ENCODE peak calls at places on chromosome 7, in nine cellular contexts. Y is NCI-H1105; F is stimulated activated CD8-positive, alpha-beta memory T cell treated with anti-CD3 and anti-CD28 coated beads, Interleukin-7, amount 100 ng/mL, for 48 hours; U is transverse colon; J is astrocyte of the spinal cord; O is AG10803; L is C1 segment of cervical spinal cord; X is AG09319; G is HEK293T. A is an unnamed sample.

GRCh38 chr7:84058311-84059076 is 136.1 kb downstream of the SEMA3A start:
- DNase-seq in Y (no peak), F (no peak), U (no peak), J (peak), O (no peak), L (no peak), X (no peak), G (no peak), A (no peak)

GRCh38 chr7:44489955-44490350 is 505 bp downstream of the NUDCD3 start:
- DNase-seq in Y (no peak), F (peak), U (peak), J (peak), O (peak), L (no peak), X (no peak), G (no peak), A (peak)

GRCh38 chr7:106178593-106179134 is 66.6 kb upstream of the SYPL1 start:
- DNase-seq in Y (no peak), F (no peak), U (no peak), J (peak), O (peak), L (no peak), X (no peak), G (no peak), A (no peak)

GRCh38 chr7:69076566-69076965 is 521.7 kb upstream of the AUTS2 start:
- DNase-seq in Y (no peak), F (no peak), U (no peak), J (no peak), O (no peak), L (no peak), X (no peak), G (no peak), A (no peak)

GRCh38 chr7:70828366-70828765 is 303.6 kb upstream of the GALNT17 start:
- DNase-seq in Y (no peak), F (no peak), U (no peak), J (no peak), O (no peak), L (no peak), X (no peak), G (no peak), A (no peak)

GRCh38 chr7:35365523-35365922 is 111.6 kb upstream of the TBX20 start:
- DNase-seq in Y (no peak), F (no peak), U (no peak), J (no peak), O (no peak), L (no peak), X (no peak), G (no peak), A (no peak)

GRCh38 chr7:121178452-121178851 is 150.3 kb upstream of the WNT16 start:
- DNase-seq in Y (no peak), F (no peak), U (no peak), J (no peak), O (no peak), L (no peak), X (no peak), G (no peak), A (no peak)

GRCh38 chr7:30705596-30705995 is 23.3 kb upstream of the CRHR2 start:
- DNase-seq in Y (no peak), F (no peak), U (no peak), J (no peak), O (no peak), L (no peak), X (no peak), G (no peak), A (no peak)

GRCh38 chr7:121076350-121077164 is 88.0 kb downstream of the CPED1 start:
- DNase-seq in Y (no peak), F (no peak), U (no peak), J (peak), O (peak), L (no peak), X (no peak), G (no peak), A (no peak)

GRCh38 chr7:47378728-47379395 is 203.0 kb downstream of the TNS3 start:
- DNase-seq in Y (no peak), F (no peak), U (peak), J (no peak), O (no peak), L (no peak), X (no peak), G (no peak), A (no peak)

GRCh38 chr7:47357398-47357797 is 224.5 kb downstream of the TNS3 start:
- DNase-seq in Y (no peak), F (no peak), U (peak), J (no peak), O (no peak), L (no peak), X (no peak), G (no peak), A (no peak)

GRCh38 chr7:1360521-1360971 is 98.7 kb downstream of the MICALL2 start:
- DNase-seq in Y (no peak), F (no peak), U (no peak), J (no peak), O (no peak), L (no peak), X (no peak), G (no peak), A (no peak)

GRCh38 chr7:120990468-120991118 is 2.1 kb downstream of the CPED1 start:
- DNase-seq in Y (no peak), F (no peak), U (no peak), J (peak), O (no peak), L (no peak), X (no peak), G (no peak), A (no peak)

GRCh38 chr7:95688931-95689453 is 83.4 kb upstream of the DYNC1I1 start:
- DNase-seq in Y (no peak), F (no peak), U (no peak), J (peak), O (no peak), L (no peak), X (no peak), G (no peak), A (no peak)

GRCh38 chr7:28300488-28300887 is 111.8 kb upstream of the CREB5 start:
- DNase-seq in Y (no peak), F (no peak), U (no peak), J (no peak), O (no peak), L (no peak), X (no peak), G (no peak), A (no peak)

GRCh38 chr7:23336799-23337283 is 37.7 kb downstream of the MALSU1 start:
- DNase-seq in Y (no peak), F (no peak), U (no peak), J (no peak), O (no peak), L (no peak), X (no peak), G (no peak), A (no peak)

GRCh38 chr7:36986429-36987362 is 262.4 kb upstream of the AOAH start:
- DNase-seq in Y (peak), F (peak), U (peak), J (peak), O (peak), L (peak), X (peak), G (peak), A (peak)

GRCh38 chr7:95690367-95690947 is 81.9 kb upstream of the DYNC1I1 start:
- DNase-seq in Y (peak), F (no peak), U (no peak), J (peak), O (peak), L (no peak), X (no peak), G (peak), A (no peak)

GRCh38 chr7:117248810-117249209 is 74.0 kb downstream of the WNT2 start:
- DNase-seq in Y (no peak), F (no peak), U (no peak), J (no peak), O (peak), L (no peak), X (no peak), G (no peak), A (no peak)

GRCh38 chr7:28329616-28330373 is 82.5 kb upstream of the CREB5 start:
- DNase-seq in Y (no peak), F (no peak), U (peak), J (no peak), O (peak), L (no peak), X (no peak), G (no peak), A (peak)

GRCh38 chr7:2248984-2249694 is 7.1 kb downstream of the NUDT1 start:
- DNase-seq in Y (no peak), F (no peak), U (peak), J (peak), O (peak), L (no peak), X (peak), G (no peak), A (no peak)

GRCh38 chr7:117399820-117400422 is 27.4 kb downstream of the ASZ1 start:
- DNase-seq in Y (no peak), F (no peak), U (no peak), J (no peak), O (no peak), L (no peak), X (no peak), G (no peak), A (no peak)

GRCh38 chr7:100586266-100587025 is at the start of gene FBXO24:
- DNase-seq in Y (peak), F (peak), U (peak), J (peak), O (peak), L (peak), X (peak), G (peak), A (peak)

GRCh38 chr7:27103489-27104226 is 1.2 kb upstream of the HOXA2 start:
- DNase-seq in Y (no peak), F (no peak), U (peak), J (peak), O (no peak), L (no peak), X (no peak), G (no peak), A (no peak)

GRCh38 chr7:120554960-120555571 is 282.1 kb downstream of the KCND2 start:
- DNase-seq in Y (peak), F (no peak), U (no peak), J (peak), O (peak), L (no peak), X (peak), G (peak), A (no peak)

GRCh38 chr7:73971701-73972341 is 56.2 kb upstream of the ELN start:
- DNase-seq in Y (no peak), F (no peak), U (no peak), J (no peak), O (no peak), L (no peak), X (no peak), G (no peak), A (no peak)

GRCh38 chr7:86747698-86748097 is 104.0 kb downstream of the GRM3 start:
- DNase-seq in Y (peak), F (no peak), U (no peak), J (no peak), O (no peak), L (no peak), X (no peak), G (no peak), A (no peak)

GRCh38 chr7:131900785-131901287 is 344.4 kb upstream of the PODXL start:
- DNase-seq in Y (no peak), F (no peak), U (no peak), J (no peak), O (no peak), L (no peak), X (no peak), G (no peak), A (no peak)

GRCh38 chr7:102119213-102119651 is 167.4 kb upstream of the SH2B2 start:
- DNase-seq in Y (no peak), F (no peak), U (no peak), J (no peak), O (peak), L (peak), X (no peak), G (no peak), A (no peak)

GRCh38 chr7:44291066-44291732 is 34.2 kb downstream of the CAMK2B start:
- DNase-seq in Y (no peak), F (no peak), U (peak), J (peak), O (peak), L (no peak), X (no peak), G (no peak), A (no peak)

GRCh38 chr7:122364761-122365280 is 60.3 kb upstream of the FEZF1 start:
- DNase-seq in Y (no peak), F (no peak), U (no peak), J (no peak), O (no peak), L (no peak), X (no peak), G (no peak), A (no peak)